ENCODE peak calls at places on chromosomes 6 and 20, in nine cellular contexts. D is tibial nerve, C is prostate gland, O is gastrocnemius medialis, U is hepatocyte, F is GM12864, S is upper lobe of right lung, Y is body of pancreas, X is A673. W is an unnamed sample.

GRCh38 chr20:20946122-20946759 is 159.9 kb downstream of the LINC00237 start:
- DNase-seq in D (no peak), C (no peak), O (no peak), U (no peak), F (no peak), S (no peak), Y (no peak), X (no peak), W (no peak)

GRCh38 chr6:12931639-12932038 is 215.1 kb downstream of the PHACTR1 start:
- DNase-seq in D (no peak), C (no peak), O (no peak), U (no peak), F (no peak), S (no peak), Y (no peak), X (no peak), W (no peak)

GRCh38 chr6:155270566-155271091 is 6.8 kb downstream of the CLDN20 start:
- DNase-seq in D (no peak), C (no peak), O (no peak), U (no peak), F (no peak), S (no peak), Y (no peak), X (no peak), W (no peak)

GRCh38 chr6:15481892-15482291 is 180.9 kb downstream of the DTNBP1 start:
- DNase-seq in D (no peak), C (no peak), O (peak; percentile 87), U (no peak), F (no peak), S (no peak), Y (no peak), X (no peak), W (no peak)

GRCh38 chr6:159431750-159432149 is 261.3 kb downstream of the SOD2 start:
- DNase-seq in D (no peak), C (no peak), O (no peak), U (no peak), F (no peak), S (no peak), Y (no peak), X (no peak), W (no peak)

GRCh38 chr6:41577865-41578713 is 31.9 kb downstream of the FOXP4 start:
- DNase-seq in D (no peak), C (peak; percentile 85), O (no peak), U (peak; percentile 71), F (no peak), S (peak; percentile 73), Y (peak; percentile 80), X (peak; percentile 53), W (no peak)

GRCh38 chr6:112431803-112432202 is 84.7 kb downstream of the RFPL4B start:
- DNase-seq in D (no peak), C (no peak), O (no peak), U (no peak), F (no peak), S (no peak), Y (no peak), X (no peak), W (no peak)

GRCh38 chr6:24761193-24761835 is 13.4 kb upstream of the GMNN start:
- DNase-seq in D (no peak), C (no peak), O (no peak), U (no peak), F (no peak), S (no peak), Y (no peak), X (peak; percentile 51), W (no peak)

GRCh38 chr20:19835533-19836222 is 77.6 kb downstream of the RIN2 start:
- DNase-seq in D (no peak), C (no peak), O (no peak), U (no peak), F (no peak), S (no peak), Y (no peak), X (no peak), W (no peak)

GRCh38 chr20:1206749-1207148 is 3.5 kb downstream of the C20orf202 start:
- DNase-seq in D (no peak), C (no peak), O (no peak), U (no peak), F (no peak), S (no peak), Y (no peak), X (no peak), W (no peak)

GRCh38 chr6:101716810-101717209 is 323.3 kb downstream of the GRIK2 start:
- DNase-seq in D (no peak), C (no peak), O (no peak), U (no peak), F (no peak), S (no peak), Y (no peak), X (peak; percentile 83), W (no peak)

GRCh38 chr20:45153756-45154155 is 20.9 kb upstream of the PI3 start:
- DNase-seq in D (no peak), C (no peak), O (no peak), U (no peak), F (peak; percentile 3), S (no peak), Y (no peak), X (no peak), W (no peak)

GRCh38 chr20:63598479-63599395 is 24.7 kb upstream of the HELZ2 start:
- DNase-seq in D (no peak), C (no peak), O (no peak), U (no peak), F (no peak), S (no peak), Y (no peak), X (no peak), W (no peak)

GRCh38 chr20:51639206-51639832 is 96.8 kb upstream of the NFATC2 start:
- DNase-seq in D (peak; percentile 65), C (peak; percentile 69), O (peak; percentile 39), U (peak; percentile 77), F (no peak), S (no peak), Y (peak; percentile 63), X (peak; percentile 83), W (peak; percentile 89)

GRCh38 chr6:16337280-16337975 is 99.0 kb downstream of the GMPR start:
- DNase-seq in D (peak; percentile 93), C (peak; percentile 37), O (peak; percentile 75), U (peak; percentile 85), F (no peak), S (peak; percentile 79), Y (peak; percentile 76), X (no peak), W (peak; percentile 84)

DNA sequence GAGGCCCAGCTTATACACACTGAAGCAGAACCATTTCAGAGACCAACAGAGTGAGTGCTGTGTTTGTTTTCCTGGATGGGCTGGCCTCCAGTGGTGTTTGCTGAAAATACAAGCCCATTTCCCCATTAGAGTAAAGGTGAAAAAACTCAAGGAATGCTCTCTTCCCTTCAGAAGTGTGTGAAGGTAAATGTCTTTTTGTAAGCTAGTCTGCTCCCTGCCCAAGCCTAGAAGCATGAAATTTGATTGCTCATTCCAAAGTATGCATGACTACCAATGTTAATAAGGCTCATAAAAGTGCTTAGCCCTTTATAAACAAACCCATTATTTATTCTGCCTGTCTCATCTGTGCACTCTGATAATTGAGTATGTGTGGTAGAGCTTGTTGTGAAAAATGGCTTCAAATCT is 59.1 kb downstream of the ADGRF1 start:
- DNase-seq in D (no peak), C (peak; percentile 6), O (no peak), U (peak; percentile 46), F (no peak), S (no peak), Y (no peak), X (no peak), W (no peak)
- TF ChIP-seq CTCF in D (no peak), C (no peak), O (no peak), U (no peak), F (no peak), S (peak; percentile 24), Y (no peak), X (no peak), W (no peak)

GRCh38 chr6:152271681-152272464 is 365.3 kb downstream of the SYNE1 start:
- DNase-seq in D (no peak), C (no peak), O (peak; percentile 43), U (no peak), F (no peak), S (no peak), Y (no peak), X (peak; percentile 70), W (no peak)

GRCh38 chr6:152272486-152272885 is 364.7 kb downstream of the SYNE1 start:
- DNase-seq in D (no peak), C (no peak), O (no peak), U (no peak), F (no peak), S (no peak), Y (no peak), X (no peak), W (no peak)

GRCh38 chr6:152270301-152270925 is 366.7 kb downstream of the SYNE1 start:
- DNase-seq in D (no peak), C (no peak), O (no peak), U (no peak), F (no peak), S (no peak), Y (no peak), X (peak; percentile 92), W (no peak)

GRCh38 chr6:152273002-152273401 is 364.2 kb downstream of the SYNE1 start:
- DNase-seq in D (no peak), C (no peak), O (peak; percentile 62), U (peak; percentile 18), F (no peak), S (no peak), Y (no peak), X (no peak), W (no peak)

DNA sequence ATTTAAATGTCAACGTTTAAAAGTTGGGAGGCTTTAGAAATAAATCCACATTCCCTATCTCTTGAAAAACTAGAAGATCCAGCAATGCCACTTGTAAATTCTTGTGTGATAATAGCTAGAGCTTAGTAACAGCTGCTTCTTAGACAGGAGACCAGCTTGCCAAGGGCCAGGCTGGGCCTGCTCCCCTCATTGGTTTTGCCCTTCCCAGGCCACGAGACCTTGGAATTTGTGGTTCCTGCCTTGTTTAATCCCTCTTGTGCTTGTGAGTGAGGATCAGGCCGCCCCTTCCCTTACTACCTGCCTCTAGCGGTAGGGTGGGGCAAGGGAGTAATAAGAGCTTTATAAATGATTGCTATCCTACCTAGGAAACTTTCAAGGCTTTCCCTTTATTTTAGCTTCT is 363.5 kb downstream of the SYNE1 start:
- DNase-seq in D (no peak), C (no peak), O (peak; percentile 60), U (peak; percentile 13), F (no peak), S (no peak), Y (peak; percentile 43), X (no peak), W (no peak)
- TF ChIP-seq CTCF in D (no peak), C (no peak), O (peak; percentile 43), U (no peak), F (no peak), S (no peak), Y (no peak), X (no peak), W (no peak)

DNA sequence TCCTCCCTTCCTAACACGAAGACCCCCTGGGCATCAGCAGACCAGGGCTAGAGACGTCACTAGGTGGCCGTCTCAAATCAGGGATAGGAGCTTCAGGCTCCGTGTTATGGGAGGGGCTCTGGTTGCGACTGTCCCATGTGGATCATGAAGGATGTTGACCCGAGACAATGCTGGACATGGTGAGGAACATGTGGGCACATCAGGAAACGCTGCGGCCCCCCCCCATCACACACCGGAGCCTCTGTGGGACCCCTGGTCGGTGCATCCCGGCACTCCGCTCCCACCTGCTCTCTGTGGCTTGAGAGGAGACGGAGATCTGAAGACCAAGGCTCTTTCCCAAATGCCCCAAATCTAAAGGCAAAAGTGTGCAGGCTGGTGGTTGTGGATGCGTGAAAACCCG is 54.2 kb downstream of the DACT2 start:
- DNase-seq in D (no peak), C (no peak), O (no peak), U (no peak), F (no peak), S (no peak), Y (no peak), X (no peak), W (no peak)
- TF ChIP-seq CTCF in D (no peak), C (no peak), O (no peak), U (no peak), F (no peak), S (no peak), Y (no peak), X (no peak), W (no peak)

GRCh38 chr20:32483351-32484220 is 101.5 kb downstream of the NOL4L start:
- DNase-seq in D (peak; percentile 43), C (peak; percentile 78), O (no peak), U (peak; percentile 96), F (no peak), S (peak; percentile 89), Y (peak; percentile 84), X (peak; percentile 62), W (no peak)
- TF ChIP-seq CTCF in D (no peak), C (no peak), O (no peak), U (peak; percentile 10), F (no peak), S (peak; percentile 15), Y (no peak), X (no peak), W (no peak)

W was measured in omental fat pad.